ENCODE peak calls at places on chromosomes 11 and 22, in ten cellular contexts. E is T-helper 22 cell; G is activated naive CD8-positive, alpha-beta T cell treated with anti-CD3 and anti-CD28 coated beads, Interleukin-2, amount 50 U/mL, for 24 hours; M is smooth muscle cell of the brain vasculature; F is Calu3; L is naive B cell; I is stimulated activated effector memory CD8-positive, alpha-beta T cell treated with anti-CD3 and anti-CD28 coated beads, Interleukin-12 subunit alpha, Interleukin-12 subunit beta, amount 100 ng/mL, for 72 hours; H is effector memory CD4-positive, alpha-beta T cell; Q is stimulated activated CD4-positive, alpha-beta T cell treated with anti-CD3 and anti-CD28 coated beads, Interleukin-15, amount 100 ng/mL, for 1 hour; S is H7. W is an unnamed sample.

GRCh38 chr11:104531894-104532293 is 366.4 kb downstream of the CASP12 start:
- DNase-seq in Q (no peak), H (no peak), M (no peak), E (no peak), L (no peak), I (no peak), G (no peak), S (no peak), F (no peak), W (no peak)

GRCh38 chr22:31092161-31092560 is 11.0 kb downstream of the SMTN start:
- DNase-seq in G (no peak), Q (no peak), M (no peak), L (no peak), S (peak), H (no peak), E (no peak), F (no peak), I (no peak), W (no peak)

GRCh38 chr22:24450600-24450999 is 23.2 kb downstream of the ADORA2A start:
- DNase-seq in L (no peak), I (no peak), H (no peak), S (peak), G (no peak), M (no peak), Q (no peak), E (no peak), F (no peak), W (no peak)

GRCh38 chr11:71330996-71331395 is 78.6 kb upstream of the SHANK2 start:
- DNase-seq in Q (no peak), M (no peak), I (no peak), L (no peak), G (no peak), H (no peak), E (no peak), F (no peak), S (peak), W (no peak)

GRCh38 chr11:132821027-132821426 is 711.3 kb downstream of the OPCML start:
- DNase-seq in M (no peak), H (no peak), F (no peak), L (no peak), E (no peak), I (no peak), S (no peak), G (no peak), Q (no peak), W (no peak)

GRCh38 chr22:29641781-29642355 is 38.4 kb downstream of the NF2 start:
- DNase-seq in S (no peak), Q (no peak), H (no peak), I (no peak), F (no peak), M (no peak), G (no peak), L (no peak), E (no peak), W (no peak)

GRCh38 chr11:1394936-1395772 is 5.4 kb downstream of the BRSK2 start:
- DNase-seq in Q (no peak), S (no peak), H (no peak), E (no peak), G (no peak), F (no peak), L (no peak), I (no peak), M (no peak), W (no peak)

GRCh38 chr22:24290459-24290858 is 19.8 kb downstream of the SPECC1L start:
- DNase-seq in S (no peak), Q (no peak), H (no peak), G (no peak), L (no peak), F (no peak), M (no peak), I (no peak), E (no peak), W (no peak)

GRCh38 chr22:45107671-45108070 is 56.1 kb upstream of the NUP50 start:
- DNase-seq in G (no peak), S (no peak), E (no peak), F (no peak), L (no peak), Q (no peak), H (no peak), I (no peak), M (no peak), W (no peak)

GRCh38 chr22:39496131-39496838 is 5.8 kb upstream of the MIEF1 start:
- DNase-seq in Q (peak), S (peak), H (peak), F (peak), L (no peak), G (peak), M (no peak), E (no peak), I (no peak), W (no peak)

GRCh38 chr11:17352925-17353227 is 1.3 kb downstream of the NCR3LG1 start:
- DNase-seq in L (no peak), E (peak), I (peak), S (peak), M (no peak), H (peak), F (peak), G (peak), Q (no peak), W (peak)

GRCh38 chr11:77042111-77042726 is 8.0 kb downstream of the B3GNT6 start:
- DNase-seq in F (no peak), H (no peak), E (no peak), Q (no peak), S (no peak), G (no peak), L (no peak), M (no peak), I (no peak), W (no peak)

GRCh38 chr11:117607449-117607848 is 189.6 kb downstream of the DSCAML1 start:
- DNase-seq in M (no peak), H (no peak), L (no peak), S (no peak), G (no peak), F (no peak), E (no peak), I (no peak), Q (no peak), W (no peak)

GRCh38 chr22:48574776-48575566 is 1252.7 kb downstream of the BRD1 start:
- DNase-seq in F (no peak), S (peak), E (no peak), Q (no peak), G (peak), L (no peak), M (no peak), I (no peak), H (no peak), W (no peak)

GRCh38 chr11:118370774-118371173 is 11.4 kb downstream of the UBE4A start:
- DNase-seq in Q (no peak), M (no peak), H (no peak), E (no peak), F (no peak), I (no peak), S (no peak), G (no peak), L (no peak), W (no peak)

GRCh38 chr11:17639091-17639490 is 80.3 kb upstream of the MYOD1 start:
- DNase-seq in F (no peak), G (no peak), Q (no peak), E (no peak), H (no peak), I (no peak), M (no peak), L (no peak), S (peak), W (no peak)

GRCh38 chr11:4983851-4984250 is 10.8 kb upstream of the OR51L1 start:
- DNase-seq in F (peak), G (no peak), L (no peak), Q (no peak), M (no peak), I (no peak), H (no peak), S (no peak), E (no peak), W (no peak)

GRCh38 chr22:45454260-45454659 is 40.8 kb downstream of the RIBC2 start:
- DNase-seq in H (no peak), Q (no peak), M (no peak), L (no peak), G (no peak), F (no peak), I (no peak), E (no peak), S (no peak), W (no peak)

GRCh38 chr11:57426754-57427691 is at the start of gene SLC43A3:
- DNase-seq in M (peak), G (peak), F (peak), H (peak), I (peak), Q (peak), E (peak), S (peak), L (peak), W (peak)

GRCh38 chr11:35083181-35084061 is 55.5 kb upstream of the CD44 start:
- DNase-seq in S (peak), L (peak), Q (peak), E (peak), H (peak), F (no peak), I (no peak), M (peak), G (peak), W (peak)

GRCh38 chr11:121964591-121964990 is 151.4 kb downstream of the BLID start:
- DNase-seq in F (no peak), I (no peak), L (no peak), M (no peak), G (no peak), S (no peak), H (no peak), Q (no peak), E (no peak), W (no peak)

GRCh38 chr11:12276831-12277475 is 100.4 kb upstream of the PARVA start:
- DNase-seq in S (peak), I (no peak), E (no peak), G (no peak), Q (no peak), F (no peak), M (no peak), H (no peak), L (no peak), W (no peak)

GRCh38 chr22:17077255-17077654 is 7.5 kb upstream of the IL17RA start:
- DNase-seq in I (no peak), M (no peak), S (no peak), E (no peak), H (no peak), L (no peak), G (no peak), Q (no peak), F (no peak), W (no peak)

GRCh38 chr22:27317156-27317555 is 484.4 kb downstream of the MN1 start:
- DNase-seq in S (no peak), Q (no peak), I (no peak), F (no peak), G (no peak), H (no peak), L (no peak), E (no peak), M (no peak), W (no peak)

W was measured in GM06990.